ENCODE peak calls at places on chromosomes 11 and 22, in five cellular contexts. I, V, R, Y and C are unnamed samples.
A peak's percentile ranks its signal among the peaks of the same experiment; 100 is the strongest.

GRCh38 chr22:38718414-38718813 is 12.7 kb downstream of the GTPBP1 start:
- DNase-seq in R (no peak), V (no peak), I (no peak), Y (no peak), C (peak; percentile 47)

GRCh38 chr22:47290706-47291430 is 528.4 kb downstream of the TBC1D22A start:
- DNase-seq in R (no peak), V (no peak), Y (peak; percentile 54), I (no peak), C (no peak)

GRCh38 chr11:116543099-116543498 is 229.7 kb downstream of the BUD13 start:
- DNase-seq in Y (peak; percentile 14), I (no peak), V (no peak), R (no peak), C (no peak)

GRCh38 chr11:133790995-133791394 is 54.3 kb downstream of the SPATA19 start:
- DNase-seq in R (no peak), Y (no peak), I (no peak), V (no peak), C (no peak)

GRCh38 chr22:32571764-32572163 is 97.2 kb downstream of the FBXO7 start:
- DNase-seq in V (no peak), I (no peak), Y (peak; percentile 33), R (no peak), C (no peak)

GRCh38 chr11:86671386-86672006 is 920 bp downstream of the ME3 start:
- DNase-seq in Y (peak; percentile 86), R (peak; percentile 66), V (peak; percentile 28), I (no peak), C (peak; percentile 5)

GRCh38 chr11:102312656-102313055 is 4.6 kb upstream of the BIRC3 start:
- DNase-seq in V (no peak), R (no peak), Y (no peak), I (no peak), C (no peak)

GRCh38 chr11:26806209-26806608 is 84.3 kb upstream of the SLC5A12 start:
- DNase-seq in V (no peak), Y (no peak), R (no peak), I (no peak), C (no peak)

GRCh38 chr22:40838486-40838885 is 18.0 kb downstream of the ST13 start:
- DNase-seq in V (no peak), I (no peak), R (no peak), Y (no peak), C (no peak)

GRCh38 chr11:95734009-95734572 is 55.5 kb downstream of the FAM76B start:
- DNase-seq in Y (no peak), R (no peak), V (no peak), I (no peak), C (no peak)

GRCh38 chr11:65430406-65431217 is 8.0 kb downstream of the NEAT1 start:
- DNase-seq in R (no peak), I (no peak), V (no peak), Y (peak; percentile 45), C (no peak)